ENCODE peak calls at places on chromosomes 16 and 17, in five cellular contexts. One of them, this sample, is unnamed.

GRCh38 chr16:87790278-87791023 is 24.7 kb upstream of the KLHDC4 start:
- DNase-seq in left ventricle myocardium inferior: peak
- DNase-seq in NT2/D1: no peak
- DNase-seq in A549: peak
- DNase-seq in AG04450: no peak
- DNase-seq in this sample: peak

GRCh38 chr16:680967-681745 is 946 bp downstream of the STUB1 start:
- DNase-seq in left ventricle myocardium inferior: no peak
- DNase-seq in NT2/D1: no peak
- DNase-seq in A549: peak
- DNase-seq in AG04450: no peak
- DNase-seq in this sample: peak

GRCh38 chr16:22912654-22913053 is 98.7 kb downstream of the HS3ST2 start:
- DNase-seq in left ventricle myocardium inferior: no peak
- DNase-seq in NT2/D1: no peak
- DNase-seq in A549: no peak
- DNase-seq in AG04450: no peak
- DNase-seq in this sample: no peak

GRCh38 chr17:1736348-1737281 is 6.1 kb upstream of the SERPINF2 start:
- DNase-seq in left ventricle myocardium inferior: peak
- DNase-seq in NT2/D1: no peak
- DNase-seq in A549: peak
- DNase-seq in AG04450: peak
- DNase-seq in this sample: peak

GRCh38 chr17:68011199-68011665 is 15.0 kb upstream of the C17orf58 start:
- DNase-seq in left ventricle myocardium inferior: peak
- DNase-seq in NT2/D1: no peak
- DNase-seq in A549: peak
- DNase-seq in AG04450: no peak
- DNase-seq in this sample: peak

GRCh38 chr17:51491416-51491815 is 231.1 kb downstream of the UTP18 start:
- DNase-seq in left ventricle myocardium inferior: no peak
- DNase-seq in NT2/D1: no peak
- DNase-seq in A549: no peak
- DNase-seq in AG04450: no peak
- DNase-seq in this sample: no peak

GRCh38 chr17:1029196-1029911 is 32.4 kb downstream of the TIMM22 start:
- DNase-seq in left ventricle myocardium inferior: peak
- DNase-seq in NT2/D1: no peak
- DNase-seq in A549: no peak
- DNase-seq in AG04450: no peak
- DNase-seq in this sample: no peak

GRCh38 chr17:40097931-40098845 is 2.2 kb downstream of the NR1D1 start:
- DNase-seq in left ventricle myocardium inferior: peak
- DNase-seq in NT2/D1: no peak
- DNase-seq in A549: no peak
- DNase-seq in AG04450: no peak
- DNase-seq in this sample: peak

GRCh38 chr17:13114601-13115024 is 96.8 kb upstream of the ELAC2 start:
- DNase-seq in left ventricle myocardium inferior: peak
- DNase-seq in NT2/D1: peak
- DNase-seq in A549: peak
- DNase-seq in AG04450: peak
- DNase-seq in this sample: peak

GRCh38 chr16:23505180-23505665 is 5.1 kb downstream of the GGA2 start:
- DNase-seq in left ventricle myocardium inferior: no peak
- DNase-seq in NT2/D1: no peak
- DNase-seq in A549: no peak
- DNase-seq in AG04450: no peak
- DNase-seq in this sample: no peak

GRCh38 chr16:84617068-84617630 is 729 bp downstream of the COTL1 start:
- DNase-seq in left ventricle myocardium inferior: no peak
- DNase-seq in NT2/D1: no peak
- DNase-seq in A549: no peak
- DNase-seq in AG04450: no peak
- DNase-seq in this sample: peak

GRCh38 chr17:45246861-45247428 is 14.9 kb downstream of the SPATA32 start:
- DNase-seq in left ventricle myocardium inferior: no peak
- DNase-seq in NT2/D1: no peak
- DNase-seq in A549: peak
- DNase-seq in AG04450: no peak
- DNase-seq in this sample: no peak

GRCh38 chr16:79261461-79261860 is 339.1 kb downstream of the MAF start:
- DNase-seq in left ventricle myocardium inferior: peak
- DNase-seq in NT2/D1: peak
- DNase-seq in A549: peak
- DNase-seq in AG04450: no peak
- DNase-seq in this sample: peak

GRCh38 chr17:1108810-1109605 is 70.8 kb downstream of the ABR start:
- DNase-seq in left ventricle myocardium inferior: peak
- DNase-seq in NT2/D1: no peak
- DNase-seq in A549: peak
- DNase-seq in AG04450: no peak
- DNase-seq in this sample: peak

GRCh38 chr17:67496286-67496685 is 119.2 kb downstream of the PITPNC1 start:
- DNase-seq in left ventricle myocardium inferior: no peak
- DNase-seq in NT2/D1: no peak
- DNase-seq in A549: no peak
- DNase-seq in AG04450: no peak
- DNase-seq in this sample: no peak

GRCh38 chr17:72381597-72382397 is 261.0 kb downstream of the SOX9 start:
- DNase-seq in left ventricle myocardium inferior: no peak
- DNase-seq in NT2/D1: no peak
- DNase-seq in A549: no peak
- DNase-seq in AG04450: no peak
- DNase-seq in this sample: no peak

GRCh38 chr16:31258366-31258765 is 1.4 kb upstream of the ITGAM start:
- DNase-seq in left ventricle myocardium inferior: no peak
- DNase-seq in NT2/D1: no peak
- DNase-seq in A549: no peak
- DNase-seq in AG04450: no peak
- DNase-seq in this sample: no peak

GRCh38 chr17:76173474-76173873 is 32.4 kb upstream of the FOXJ1 start:
- DNase-seq in left ventricle myocardium inferior: no peak
- DNase-seq in NT2/D1: no peak
- DNase-seq in A549: no peak
- DNase-seq in AG04450: no peak
- DNase-seq in this sample: no peak

GRCh38 chr16:49556252-49557069 is 182.9 kb downstream of the C16orf78 start:
- DNase-seq in left ventricle myocardium inferior: no peak
- DNase-seq in NT2/D1: peak
- DNase-seq in A549: peak
- DNase-seq in AG04450: no peak
- DNase-seq in this sample: no peak

GRCh38 chr17:81277421-81277820 is 17.7 kb downstream of the SLC38A10 start:
- DNase-seq in left ventricle myocardium inferior: peak
- DNase-seq in NT2/D1: no peak
- DNase-seq in A549: no peak
- DNase-seq in AG04450: no peak
- DNase-seq in this sample: no peak

GRCh38 chr17:55157165-55157564 is 107.6 kb upstream of the HLF start:
- DNase-seq in left ventricle myocardium inferior: no peak
- DNase-seq in NT2/D1: no peak
- DNase-seq in A549: no peak
- DNase-seq in AG04450: no peak
- DNase-seq in this sample: no peak

GRCh38 chr17:4162775-4163498 is 19.9 kb downstream of the CYB5D2 start:
- DNase-seq in left ventricle myocardium inferior: no peak
- DNase-seq in NT2/D1: no peak
- DNase-seq in A549: no peak
- DNase-seq in AG04450: no peak
- DNase-seq in this sample: no peak

GRCh38 chr17:17713839-17714238 is 32.6 kb downstream of the RAI1 start:
- DNase-seq in left ventricle myocardium inferior: peak
- DNase-seq in NT2/D1: no peak
- DNase-seq in A549: no peak
- DNase-seq in AG04450: no peak
- DNase-seq in this sample: no peak

GRCh38 chr16:11312718-11313492 is 31.8 kb upstream of the PRM1 start:
- DNase-seq in left ventricle myocardium inferior: no peak
- DNase-seq in NT2/D1: peak
- DNase-seq in A549: peak
- DNase-seq in AG04450: no peak
- DNase-seq in this sample: peak

GRCh38 chr17:27473190-27473747 is 17.0 kb downstream of the KSR1 start:
- DNase-seq in left ventricle myocardium inferior: no peak
- DNase-seq in NT2/D1: no peak
- DNase-seq in A549: no peak
- DNase-seq in AG04450: no peak
- DNase-seq in this sample: no peak

GRCh38 chr17:81031571-81032550 is 3.1 kb upstream of the BAIAP2 start:
- DNase-seq in left ventricle myocardium inferior: no peak
- DNase-seq in NT2/D1: no peak
- DNase-seq in A549: no peak
- DNase-seq in AG04450: no peak
- DNase-seq in this sample: no peak

GRCh38 chr17:50199651-50200446 is 1.6 kb downstream of the COL1A1 start:
- DNase-seq in left ventricle myocardium inferior: peak
- DNase-seq in NT2/D1: no peak
- DNase-seq in A549: peak
- DNase-seq in AG04450: peak
- DNase-seq in this sample: peak
- H3K4me3 ChIP-seq in left ventricle myocardium inferior: peak
- H3K4me3 ChIP-seq in NT2/D1: peak
- H3K4me3 ChIP-seq in A549: peak
- H3K4me3 ChIP-seq in AG04450: peak
- H3K4me3 ChIP-seq in this sample: peak

GRCh38 chr16:85941863-85942644 is 43.1 kb downstream of the IRF8 start:
- DNase-seq in left ventricle myocardium inferior: no peak
- DNase-seq in NT2/D1: no peak
- DNase-seq in A549: no peak
- DNase-seq in AG04450: no peak
- DNase-seq in this sample: no peak

GRCh38 chr16:85946680-85947510 is 47.9 kb downstream of the IRF8 start:
- DNase-seq in left ventricle myocardium inferior: no peak
- DNase-seq in NT2/D1: no peak
- DNase-seq in A549: no peak
- DNase-seq in AG04450: no peak
- DNase-seq in this sample: peak

GRCh38 chr16:85943702-85944101 is 44.7 kb downstream of the IRF8 start:
- DNase-seq in left ventricle myocardium inferior: no peak
- DNase-seq in NT2/D1: no peak
- DNase-seq in A549: no peak
- DNase-seq in AG04450: no peak
- DNase-seq in this sample: no peak

GRCh38 chr16:85945424-85945751 is 46.4 kb downstream of the IRF8 start:
- DNase-seq in left ventricle myocardium inferior: no peak
- DNase-seq in NT2/D1: no peak
- DNase-seq in A549: no peak
- DNase-seq in AG04450: no peak
- DNase-seq in this sample: no peak

DNA sequence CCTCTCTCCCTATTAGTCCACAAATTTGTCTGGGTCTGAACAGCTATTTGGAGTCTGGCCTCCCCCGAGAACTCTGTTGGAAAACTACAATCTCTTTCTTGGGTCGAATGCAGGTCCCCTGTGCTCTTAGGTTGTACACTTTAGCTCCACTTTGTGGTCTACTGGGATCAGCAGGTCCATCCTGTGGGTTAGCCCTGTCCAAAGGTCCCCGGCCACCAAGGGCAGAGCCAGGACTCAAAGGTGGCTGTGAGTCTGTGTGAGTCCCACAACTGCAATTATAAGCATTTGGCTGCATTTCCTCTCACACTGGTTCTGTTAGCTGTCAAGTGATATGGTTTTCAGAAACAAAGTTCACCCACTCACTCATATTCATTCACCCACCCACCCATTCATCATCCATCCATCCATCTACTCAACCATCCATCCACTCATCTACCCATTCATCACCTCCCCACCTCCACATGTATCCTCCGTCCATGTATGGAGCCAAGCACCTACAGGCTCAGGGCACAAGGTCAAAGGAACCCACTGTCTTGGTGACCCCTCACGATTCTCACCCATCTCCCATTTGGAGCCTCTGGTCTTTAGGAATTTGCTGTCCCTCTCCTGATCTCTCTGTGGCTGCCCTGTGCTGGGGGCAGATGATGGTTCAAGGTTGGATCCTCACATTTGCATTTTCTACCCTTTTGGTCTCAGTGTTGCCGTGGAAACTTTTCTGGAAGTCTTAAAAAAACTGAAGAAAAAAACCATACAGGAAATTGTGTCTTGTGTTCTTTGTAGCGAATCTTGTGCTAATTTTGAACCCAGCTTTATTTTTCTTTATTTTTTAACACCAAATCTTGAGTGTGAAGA is 45.8 kb downstream of the IRF8 start:
- DNase-seq in left ventricle myocardium inferior: no peak
- DNase-seq in NT2/D1: no peak
- DNase-seq in A549: no peak
- DNase-seq in AG04450: no peak
- DNase-seq in this sample: no peak
- H3K4me3 ChIP-seq in left ventricle myocardium inferior: no peak
- H3K4me3 ChIP-seq in NT2/D1: no peak
- H3K4me3 ChIP-seq in A549: no peak
- H3K4me3 ChIP-seq in AG04450: no peak
- H3K4me3 ChIP-seq in this sample: no peak

GRCh38 chr16:53413864-53414263 is 20.4 kb upstream of the RBL2 start:
- DNase-seq in left ventricle myocardium inferior: no peak
- DNase-seq in NT2/D1: no peak
- DNase-seq in A549: no peak
- DNase-seq in AG04450: no peak
- DNase-seq in this sample: no peak

GRCh38 chr16:53414381-53414780 is 19.9 kb upstream of the RBL2 start:
- DNase-seq in left ventricle myocardium inferior: no peak
- DNase-seq in NT2/D1: no peak
- DNase-seq in A549: no peak
- DNase-seq in AG04450: no peak
- DNase-seq in this sample: no peak

GRCh38 chr16:53417976-53418375 is 16.3 kb upstream of the RBL2 start:
- DNase-seq in left ventricle myocardium inferior: no peak
- DNase-seq in NT2/D1: no peak
- DNase-seq in A549: no peak
- DNase-seq in AG04450: no peak
- DNase-seq in this sample: no peak

GRCh38 chr16:53415504-53415903 is 18.8 kb upstream of the RBL2 start:
- DNase-seq in left ventricle myocardium inferior: no peak
- DNase-seq in NT2/D1: no peak
- DNase-seq in A549: peak
- DNase-seq in AG04450: no peak
- DNase-seq in this sample: peak

DNA sequence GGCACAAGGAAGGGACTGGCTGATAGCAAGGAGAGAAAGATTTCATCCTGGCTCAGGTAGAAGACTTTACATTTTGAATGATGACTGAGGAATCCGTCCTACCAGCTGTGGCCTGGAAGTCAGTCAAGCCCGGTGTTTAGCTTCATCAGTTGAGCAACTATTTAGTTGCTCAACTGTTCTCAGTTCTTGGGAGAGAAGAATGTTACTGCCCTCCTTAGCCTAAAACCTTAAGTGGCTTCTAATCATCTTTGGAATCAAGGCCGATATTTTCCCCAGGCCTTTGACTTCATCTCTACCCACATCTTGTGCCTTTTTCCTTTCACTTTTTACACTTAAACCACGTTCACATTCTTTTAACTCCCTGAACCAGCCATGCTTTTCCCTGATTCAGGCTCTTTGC is 17.3 kb upstream of the RBL2 start:
- DNase-seq in left ventricle myocardium inferior: no peak
- DNase-seq in NT2/D1: no peak
- DNase-seq in A549: no peak
- DNase-seq in AG04450: no peak
- DNase-seq in this sample: no peak
- H3K4me3 ChIP-seq in left ventricle myocardium inferior: no peak
- H3K4me3 ChIP-seq in NT2/D1: no peak
- H3K4me3 ChIP-seq in A549: no peak
- H3K4me3 ChIP-seq in AG04450: no peak
- H3K4me3 ChIP-seq in this sample: no peak

GRCh38 chr16:14658063-14658462 is 25.3 kb downstream of the BFAR start:
- DNase-seq in left ventricle myocardium inferior: no peak
- DNase-seq in NT2/D1: no peak
- DNase-seq in A549: no peak
- DNase-seq in AG04450: no peak
- DNase-seq in this sample: peak
- H3K4me3 ChIP-seq in left ventricle myocardium inferior: no peak
- H3K4me3 ChIP-seq in NT2/D1: no peak
- H3K4me3 ChIP-seq in A549: no peak
- H3K4me3 ChIP-seq in AG04450: no peak
- H3K4me3 ChIP-seq in this sample: no peak